ENCODE peak calls at places on chromosomes 1 and 21, in five cellular contexts. B, T, Q, E and A are unnamed samples.

GRCh38 chr1:108960719-108961118 is 2.6 kb downstream of the CLCC1 start:
- DNase-seq in T (no peak), Q (no peak), E (no peak), B (no peak), A (no peak)

GRCh38 chr1:221555689-221556433 is 186.0 kb downstream of the DUSP10 start:
- DNase-seq in E (no peak), Q (no peak), B (no peak), T (no peak), A (no peak)

GRCh38 chr1:211261229-211261628 is 2.1 kb downstream of the RCOR3 start:
- DNase-seq in Q (no peak), B (no peak), E (no peak), T (peak), A (no peak)

GRCh38 chr1:87478231-87478630 is 149.6 kb downstream of the LMO4 start:
- DNase-seq in B (no peak), Q (no peak), E (peak), T (no peak), A (no peak)

GRCh38 chr1:209831615-209832014 is 3.8 kb downstream of the UTP25 start:
- DNase-seq in E (peak), B (no peak), Q (no peak), T (peak), A (no peak)

GRCh38 chr1:210600421-210601195 is 271.9 kb downstream of the HHAT start:
- DNase-seq in E (no peak), B (no peak), T (peak), Q (no peak), A (no peak)

GRCh38 chr21:45266518-45267389 is 20.9 kb downstream of the POFUT2 start:
- DNase-seq in E (no peak), T (no peak), B (no peak), Q (peak), A (peak)

GRCh38 chr1:87528754-87529517 is 200.3 kb downstream of the LMO4 start:
- DNase-seq in E (no peak), T (no peak), Q (no peak), B (no peak), A (no peak)

GRCh38 chr1:62438163-62438562 is 1.3 kb downstream of the USP1 start:
- DNase-seq in T (peak), Q (no peak), B (no peak), E (peak), A (no peak)

GRCh38 chr1:42321731-42322130 is 13.3 kb downstream of the FOXJ3 start:
- DNase-seq in E (no peak), B (no peak), Q (no peak), T (no peak), A (no peak)

GRCh38 chr1:42323551-42323950 is 11.5 kb downstream of the FOXJ3 start:
- DNase-seq in Q (no peak), B (no peak), E (no peak), T (no peak), A (no peak)

GRCh38 chr1:42324398-42325013 is 10.5 kb downstream of the FOXJ3 start:
- DNase-seq in Q (no peak), E (no peak), T (no peak), B (no peak), A (no peak)

GRCh38 chr1:42320689-42321088 is 14.3 kb downstream of the FOXJ3 start:
- DNase-seq in E (no peak), Q (no peak), B (no peak), T (no peak), A (no peak)

DNA sequence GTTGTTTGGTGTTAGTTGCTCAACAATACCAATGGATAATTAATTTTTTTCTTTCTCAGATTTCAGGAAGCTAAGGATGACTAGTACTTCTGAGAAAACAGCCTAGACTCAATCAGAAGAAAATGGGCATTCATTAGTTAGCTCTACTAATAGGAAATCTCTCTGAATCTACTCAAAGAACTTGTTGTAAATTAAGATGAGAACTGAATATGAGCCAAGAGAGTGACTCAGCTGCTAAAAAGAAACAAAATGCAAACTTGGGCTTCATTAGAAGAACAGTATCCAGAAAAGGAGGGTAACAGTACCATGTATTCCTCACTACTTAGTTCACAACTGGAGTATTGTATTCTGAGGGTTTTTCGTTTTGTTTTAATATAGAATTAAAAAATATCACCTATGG is 12.5 kb downstream of the FOXJ3 start:
- DNase-seq in B (no peak), Q (no peak), E (no peak), T (peak), A (no peak)
- H3K4me3 ChIP-seq in B (no peak), Q (no peak), E (no peak), T (peak), A (no peak)

DNA sequence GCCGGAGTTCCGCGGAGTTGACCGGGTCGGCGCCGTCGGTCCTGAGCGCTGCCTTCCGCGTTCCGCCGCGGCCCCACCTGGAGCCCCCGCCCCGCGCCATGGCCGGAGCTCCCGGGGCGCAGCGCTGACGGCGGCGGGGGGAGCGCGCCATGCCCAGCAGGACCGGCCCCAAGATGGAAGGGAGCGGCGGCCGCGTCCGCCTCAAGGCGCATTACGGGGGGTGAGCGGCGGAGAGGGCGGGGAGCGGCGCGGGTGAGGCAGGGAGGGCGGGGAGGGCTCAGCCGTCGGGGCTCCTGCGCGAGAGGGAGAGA is 226 bp downstream of the PRKCZ start:
- DNase-seq in B (no peak), T (no peak), E (peak), Q (no peak), A (no peak)
- H3K4me3 ChIP-seq in B (no peak), T (no peak), E (peak), Q (peak), A (no peak)

GRCh38 chr1:32518976-32519375 is 20.3 kb upstream of the ZBTB8A start:
- DNase-seq in E (no peak), T (no peak), Q (no peak), B (no peak), A (no peak)

GRCh38 chr1:32525661-32526444 is 13.4 kb upstream of the ZBTB8A start:
- DNase-seq in E (no peak), Q (no peak), T (no peak), B (no peak), A (no peak)

GRCh38 chr1:32516402-32516801 is 22.8 kb upstream of the ZBTB8A start:
- DNase-seq in T (no peak), Q (no peak), B (no peak), E (no peak), A (no peak)

GRCh38 chr1:32525053-32525452 is 14.2 kb upstream of the ZBTB8A start:
- DNase-seq in E (peak), B (no peak), Q (no peak), T (no peak), A (no peak)

GRCh38 chr1:32521165-32521564 is 18.1 kb upstream of the ZBTB8A start:
- DNase-seq in B (no peak), T (no peak), Q (no peak), E (peak), A (no peak)
- H3K4me3 ChIP-seq in B (no peak), T (no peak), Q (no peak), E (peak), A (peak)

GRCh38 chr1:1014896-1015681 is 1.8 kb downstream of the ISG15 start:
- DNase-seq in T (peak), B (no peak), E (peak), Q (no peak), A (no peak)
- H3K4me3 ChIP-seq in T (no peak), B (peak), E (peak), Q (no peak), A (peak)